ENCODE peak calls at places on chromosomes 2 and 18, in four cellular contexts. T is AG04449, F is kidney glomerular epithelial cell, W is transverse colon. U is an unnamed sample.

GRCh38 chr2:46098606-46099005 is 198.6 kb upstream of the EPAS1 start:
- DNase-seq in T (peak), F (peak), W (no peak), U (no peak)

GRCh38 chr2:120442923-120443571 is 97.1 kb downstream of the INHBB start:
- DNase-seq in T (no peak), F (no peak), W (peak), U (no peak)

GRCh38 chr2:216827073-216827725 is 32.7 kb downstream of the TNP1 start:
- DNase-seq in T (peak), F (no peak), W (no peak), U (no peak)

GRCh38 chr2:113012436-113013335 is 7.4 kb downstream of the IL36A start:
- DNase-seq in T (no peak), F (peak), W (no peak), U (no peak)

GRCh38 chr2:118974103-118974911 is 32.3 kb downstream of the MARCO start:
- DNase-seq in T (peak), F (peak), W (no peak), U (no peak)

GRCh38 chr2:226445216-226445861 is 354.3 kb downstream of the IRS1 start:
- DNase-seq in T (no peak), F (no peak), W (no peak), U (no peak)

GRCh38 chr2:11912980-11913379 is 166.5 kb downstream of the LPIN1 start:
- DNase-seq in T (no peak), F (no peak), W (no peak), U (no peak)

GRCh38 chr2:236366406-236366805 is 102.2 kb upstream of the ASB18 start:
- DNase-seq in T (no peak), F (no peak), W (no peak), U (no peak)

GRCh38 chr2:138086556-138086955 is 122.3 kb downstream of the HNMT start:
- DNase-seq in T (peak), F (peak), W (no peak), U (no peak)

GRCh38 chr2:23791030-23791429 is 135.9 kb downstream of the ATAD2B start:
- DNase-seq in T (peak), F (peak), W (no peak), U (no peak)

GRCh38 chr2:190607014-190607597 is 41.8 kb upstream of the NAB1 start:
- DNase-seq in T (peak), F (peak), W (no peak), U (no peak)

GRCh38 chr18:59379772-59380530 is 20.9 kb upstream of the LMAN1 start:
- DNase-seq in T (no peak), F (no peak), W (no peak), U (no peak)

GRCh38 chr18:13286456-13287125 is 68.0 kb downstream of the LDLRAD4 start:
- DNase-seq in T (no peak), F (no peak), W (no peak), U (no peak)

GRCh38 chr2:38649176-38649728 is 16.7 kb upstream of the GALM start:
- DNase-seq in T (no peak), F (no peak), W (no peak), U (no peak)

GRCh38 chr2:8549273-8549922 is 132.5 kb upstream of the ID2 start:
- DNase-seq in T (no peak), F (no peak), W (peak), U (no peak)

GRCh38 chr2:237558918-237559645 is 7.3 kb upstream of the PRLH start:
- DNase-seq in T (no peak), F (peak), W (peak), U (no peak)

GRCh38 chr2:191979221-191979730 is 132.4 kb upstream of the CAVIN2 start:
- DNase-seq in T (no peak), F (no peak), W (no peak), U (no peak)

GRCh38 chr2:160092445-160092844 is 30.0 kb upstream of the PLA2R1 start:
- DNase-seq in T (no peak), F (no peak), W (no peak), U (no peak)

GRCh38 chr2:246489-247145 is 17.2 kb downstream of the SH3YL1 start:
- DNase-seq in T (peak), F (peak), W (no peak), U (peak)

GRCh38 chr2:133253793-133254192 is 314.5 kb downstream of the NCKAP5 start:
- DNase-seq in T (no peak), F (no peak), W (no peak), U (no peak)

GRCh38 chr2:174300114-174300513 is 34.6 kb upstream of the SP9 start:
- DNase-seq in T (peak), F (no peak), W (no peak), U (no peak)

GRCh38 chr18:79257480-79257879 is 138.2 kb upstream of the NFATC1 start:
- DNase-seq in T (no peak), F (no peak), W (no peak), U (no peak)

GRCh38 chr2:12918138-12918840 is 201.6 kb downstream of the TRIB2 start:
- DNase-seq in T (no peak), F (no peak), W (no peak), U (no peak)

GRCh38 chr2:111226797-111227700 is 106.3 kb downstream of the BCL2L11 start:
- DNase-seq in T (no peak), F (peak), W (no peak), U (no peak)

GRCh38 chr2:10188211-10188610 is 65.7 kb downstream of the RRM2 start:
- DNase-seq in T (no peak), F (no peak), W (no peak), U (no peak)

GRCh38 chr2:98454500-98455235 is 10.0 kb downstream of the INPP4A start:
- DNase-seq in T (no peak), F (peak), W (no peak), U (no peak)

GRCh38 chr18:79588131-79588635 is 91.4 kb upstream of the CTDP1 start:
- DNase-seq in T (no peak), F (no peak), W (peak), U (no peak)

GRCh38 chr2:48954311-48954710 is 198.8 kb upstream of the LHCGR start:
- DNase-seq in T (no peak), F (no peak), W (no peak), U (no peak)

GRCh38 chr2:166494140-166494544 is at the start of gene SCN7A:
- DNase-seq in T (no peak), F (no peak), W (peak), U (no peak)

U was measured in effector memory CD8-positive, alpha-beta T cell.